ENCODE peak calls at places on chromosomes 13 and 19, in nine cellular contexts. B, N, S, Z, E, V, H, Y and L are unnamed samples.

GRCh38 chr19:3397266-3398022 is 31.1 kb downstream of the NFIC start:
- DNase-seq in B (no peak), N (peak; percentile 76), S (no peak), Z (no peak), E (no peak), V (no peak), H (peak; percentile 18), Y (no peak), L (peak; percentile 69)

GRCh38 chr19:6767357-6768235 is at the start of gene SH2D3A:
- DNase-seq in B (peak; percentile 72), N (peak; percentile 74), S (peak; percentile 81), Z (no peak), E (peak; percentile 86), V (no peak), H (no peak), Y (peak; percentile 91), L (peak; percentile 49)

GRCh38 chr13:21573920-21574712 is 29.9 kb downstream of the MICU2 start:
- DNase-seq in B (no peak), N (no peak), S (no peak), Z (no peak), E (no peak), V (no peak), H (no peak), Y (no peak), L (no peak)

GRCh38 chr13:88339271-88339741 is 668.1 kb downstream of the SLITRK5 start:
- DNase-seq in B (no peak), N (no peak), S (no peak), Z (no peak), E (no peak), V (no peak), H (no peak), Y (no peak), L (no peak)

GRCh38 chr19:32339988-32340874 is 5.2 kb upstream of the ZNF507 start:
- DNase-seq in B (no peak), N (peak; percentile 68), S (no peak), Z (peak; percentile 60), E (peak; percentile 38), V (peak; percentile 23), H (peak; percentile 46), Y (peak; percentile 26), L (peak; percentile 82)

GRCh38 chr19:1173160-1173844 is 766 bp downstream of the SBNO2 start:
- DNase-seq in B (no peak), N (peak; percentile 69), S (peak; percentile 71), Z (no peak), E (no peak), V (no peak), H (no peak), Y (no peak), L (peak; percentile 54)

GRCh38 chr19:801861-802496 is 4.7 kb downstream of the PTBP1 start:
- DNase-seq in B (no peak), N (peak; percentile 72), S (peak; percentile 47), Z (no peak), E (no peak), V (no peak), H (peak; percentile 50), Y (no peak), L (no peak)

GRCh38 chr19:29685326-29685725 is 20.1 kb downstream of the PLEKHF1 start:
- DNase-seq in B (no peak), N (peak; percentile 64), S (no peak), Z (no peak), E (no peak), V (no peak), H (no peak), Y (no peak), L (no peak)

GRCh38 chr13:23271331-23271730 is 90.6 kb downstream of the SGCG start:
- DNase-seq in B (no peak), N (no peak), S (no peak), Z (no peak), E (no peak), V (no peak), H (no peak), Y (no peak), L (no peak)

GRCh38 chr19:17107546-17108452 is 32.2 kb downstream of the MYO9B start:
- DNase-seq in B (no peak), N (peak; percentile 92), S (no peak), Z (peak; percentile 99), E (no peak), V (peak; percentile 94), H (peak; percentile 99), Y (no peak), L (peak; percentile 97)

GRCh38 chr19:37855098-37855497 is 51.3 kb downstream of the WDR87 start:
- DNase-seq in B (no peak), N (no peak), S (no peak), Z (peak; percentile 19), E (no peak), V (peak; percentile 45), H (peak; percentile 36), Y (peak; percentile 9), L (no peak)

GRCh38 chr19:17454579-17454978 is 6.1 kb upstream of the TMEM221 start:
- DNase-seq in B (no peak), N (no peak), S (no peak), Z (no peak), E (no peak), V (no peak), H (no peak), Y (no peak), L (no peak)

GRCh38 chr13:75327132-75327505 is 154.8 kb downstream of the TBC1D4 start:
- DNase-seq in B (no peak), N (no peak), S (no peak), Z (no peak), E (no peak), V (no peak), H (no peak), Y (no peak), L (no peak)

GRCh38 chr13:24626449-24626848 is 53.8 kb upstream of the ATP12A start:
- DNase-seq in B (no peak), N (no peak), S (no peak), Z (no peak), E (no peak), V (no peak), H (no peak), Y (no peak), L (no peak)

GRCh38 chr13:109794095-109794494 is 7.7 kb upstream of the IRS2 start:
- DNase-seq in B (no peak), N (no peak), S (no peak), Z (no peak), E (no peak), V (no peak), H (no peak), Y (no peak), L (no peak)

GRCh38 chr19:6402058-6402457 is 9.1 kb upstream of the GTF2F1 start:
- DNase-seq in B (no peak), N (no peak), S (no peak), Z (no peak), E (no peak), V (no peak), H (no peak), Y (no peak), L (no peak)

GRCh38 chr19:15096223-15096622 is 11.0 kb upstream of the SYDE1 start:
- DNase-seq in B (no peak), N (no peak), S (no peak), Z (no peak), E (no peak), V (no peak), H (no peak), Y (no peak), L (no peak)

GRCh38 chr13:83798731-83799130 is 83.5 kb downstream of the SLITRK1 start:
- DNase-seq in B (no peak), N (no peak), S (no peak), Z (no peak), E (no peak), V (no peak), H (no peak), Y (no peak), L (no peak)

GRCh38 chr19:37964109-37964508 is 57.1 kb downstream of the SIPA1L3 start:
- DNase-seq in B (no peak), N (no peak), S (no peak), Z (no peak), E (no peak), V (no peak), H (peak; percentile 44), Y (no peak), L (no peak)

GRCh38 chr13:113157206-113157928 is 1.1 kb upstream of the PROZ start:
- DNase-seq in B (no peak), N (no peak), S (no peak), Z (no peak), E (no peak), V (no peak), H (no peak), Y (no peak), L (no peak)

GRCh38 chr19:1616396-1616795 is 11.1 kb upstream of the UQCR11 start:
- DNase-seq in B (no peak), N (no peak), S (no peak), Z (peak; percentile 55), E (no peak), V (no peak), H (no peak), Y (no peak), L (no peak)

GRCh38 chr13:50159613-50160012 is 144.4 kb downstream of the KCNRG start:
- DNase-seq in B (no peak), N (no peak), S (no peak), Z (no peak), E (no peak), V (no peak), H (no peak), Y (no peak), L (no peak)

GRCh38 chr19:7337380-7338194 is 11.2 kb upstream of the ARHGEF18 start:
- DNase-seq in B (no peak), N (no peak), S (peak; percentile 92), Z (no peak), E (no peak), V (no peak), H (no peak), Y (no peak), L (no peak)

GRCh38 chr19:46537136-46538097 is 41.8 kb upstream of the PNMA8B start:
- DNase-seq in B (no peak), N (peak; percentile 70), S (no peak), Z (peak; percentile 61), E (peak; percentile 37), V (no peak), H (no peak), Y (peak; percentile 65), L (peak; percentile 75)

GRCh38 chr13:106384516-106384915 is 150.9 kb downstream of the EFNB2 start:
- DNase-seq in B (no peak), N (no peak), S (no peak), Z (no peak), E (no peak), V (no peak), H (no peak), Y (no peak), L (no peak)

GRCh38 chr19:49570138-49570856 is 10.1 kb downstream of the NOSIP start:
- DNase-seq in B (no peak), N (no peak), S (peak; percentile 57), Z (peak; percentile 86), E (peak; percentile 51), V (peak; percentile 23), H (peak; percentile 82), Y (no peak), L (peak; percentile 65)

GRCh38 chr19:30862876-30863275 is 486.4 kb downstream of the TSHZ3 start:
- DNase-seq in B (no peak), N (no peak), S (no peak), Z (no peak), E (no peak), V (no peak), H (no peak), Y (no peak), L (no peak)

GRCh38 chr13:36981156-36981743 is 17.9 kb downstream of the ALG5 start:
- DNase-seq in B (no peak), N (no peak), S (no peak), Z (no peak), E (no peak), V (no peak), H (peak; percentile 71), Y (no peak), L (no peak)

GRCh38 chr13:37492741-37493514 is 105.6 kb downstream of the POSTN start:
- DNase-seq in B (no peak), N (no peak), S (no peak), Z (peak; percentile 19), E (no peak), V (no peak), H (peak; percentile 87), Y (no peak), L (no peak)

GRCh38 chr19:4970558-4971423 is 1.9 kb downstream of the KDM4B start:
- DNase-seq in B (no peak), N (peak; percentile 80), S (no peak), Z (no peak), E (no peak), V (no peak), H (peak; percentile 29), Y (no peak), L (peak; percentile 68)

GRCh38 chr13:113939129-113939904 is 34.6 kb downstream of the C13orf46 start:
- DNase-seq in B (no peak), N (no peak), S (no peak), Z (no peak), E (no peak), V (no peak), H (no peak), Y (no peak), L (no peak)